ENCODE peak calls at places on chromosomes 4 and X, in ten cellular contexts. L is K562; R is left lung; Y is nucleus accumbens; N is activated CD8-positive, alpha-beta memory T cell treated with anti-CD3 and anti-CD28 coated beads for 4 hours; D is stimulated activated naive CD8-positive, alpha-beta T cell treated with anti-CD3 and anti-CD28 coated beads, Interleukin-15, Interleukin-2, amounts not matched to agents 100 U/mL and 50 U/mL, for 24 hours; Z is Calu3; H is cardiac muscle cell; P is T-helper 2 cell; W is KG1. B is an unnamed sample.

GRCh38 chrX:153460826-153461225 is 9.6 kb downstream of the HAUS7 start:
- DNase-seq in L (peak), R (no peak), Y (no peak), N (no peak), D (peak), Z (peak), H (peak), P (peak), W (no peak), B (peak)

GRCh38 chrX:290476-291166 is 9.4 kb downstream of the PLCXD1 start:
- DNase-seq in L (no peak), R (peak), Y (no peak), N (no peak), D (no peak), Z (no peak), H (no peak), P (no peak), W (no peak), B (no peak)

GRCh38 chr4:875818-876423 is 50.0 kb upstream of the CPLX1 start:
- DNase-seq in L (no peak), R (no peak), Y (no peak), N (no peak), D (no peak), Z (no peak), H (no peak), P (no peak), W (no peak), B (no peak)

GRCh38 chr4:55216871-55217635 is 91.7 kb upstream of the KDR start:
- DNase-seq in L (no peak), R (no peak), Y (no peak), N (no peak), D (no peak), Z (no peak), H (no peak), P (no peak), W (no peak), B (no peak)

GRCh38 chr4:3396611-3397010 is 45.2 kb upstream of the HGFAC start:
- DNase-seq in L (no peak), R (no peak), Y (no peak), N (no peak), D (no peak), Z (no peak), H (no peak), P (no peak), W (no peak), B (no peak)

GRCh38 chrX:124518888-124519287 is 172.5 kb downstream of the SH2D1A start:
- DNase-seq in L (no peak), R (no peak), Y (no peak), N (no peak), D (no peak), Z (no peak), H (no peak), P (no peak), W (no peak), B (no peak)

GRCh38 chr4:23855912-23856605 is 33.8 kb downstream of the PPARGC1A start:
- DNase-seq in L (no peak), R (peak), Y (no peak), N (no peak), D (no peak), Z (peak), H (no peak), P (no peak), W (no peak), B (no peak)

GRCh38 chr4:105471566-105472176 is 2.2 kb downstream of the PPA2 start:
- DNase-seq in L (peak), R (no peak), Y (peak), N (peak), D (peak), Z (peak), H (peak), P (peak), W (peak), B (peak)

GRCh38 chr4:26145212-26145611 is 175.6 kb upstream of the RBPJ start:
- DNase-seq in L (no peak), R (no peak), Y (no peak), N (no peak), D (no peak), Z (no peak), H (no peak), P (peak), W (no peak), B (no peak)

GRCh38 chrX:50941638-50942037 is 31.1 kb downstream of the BMP15 start:
- DNase-seq in L (peak), R (peak), Y (no peak), N (no peak), D (no peak), Z (peak), H (no peak), P (no peak), W (no peak), B (peak)

GRCh38 chrX:119760026-119760902 is 1.9 kb downstream of the SOWAHD start:
- DNase-seq in L (no peak), R (no peak), Y (no peak), N (no peak), D (no peak), Z (no peak), H (no peak), P (no peak), W (no peak), B (no peak)

GRCh38 chr4:156169011-156169410 is 215.3 kb upstream of the CTSO start:
- DNase-seq in L (no peak), R (no peak), Y (no peak), N (no peak), D (no peak), Z (peak), H (peak), P (peak), W (no peak), B (no peak)

GRCh38 chrX:104330966-104331365 is 76.2 kb upstream of the ESX1 start:
- DNase-seq in L (no peak), R (no peak), Y (no peak), N (no peak), D (no peak), Z (no peak), H (no peak), P (no peak), W (no peak), B (no peak)

GRCh38 chr4:147779449-147779848 is 47.6 kb downstream of the ARHGAP10 start:
- DNase-seq in L (no peak), R (no peak), Y (no peak), N (no peak), D (no peak), Z (no peak), H (no peak), P (no peak), W (no peak), B (no peak)

GRCh38 chr4:107625503-107625902 is 94.5 kb downstream of the PAPSS1 start:
- DNase-seq in L (no peak), R (no peak), Y (no peak), N (no peak), D (no peak), Z (no peak), H (no peak), P (no peak), W (no peak), B (no peak)

GRCh38 chrX:71815906-71816156 is 52.7 kb downstream of the CXorf49B start:
- DNase-seq in L (no peak), R (no peak), Y (no peak), N (no peak), D (no peak), Z (no peak), H (no peak), P (no peak), W (no peak), B (no peak)

GRCh38 chr4:8846864-8847263 is 24.8 kb downstream of the HMX1 start:
- DNase-seq in L (no peak), R (peak), Y (no peak), N (no peak), D (no peak), Z (no peak), H (no peak), P (no peak), W (no peak), B (no peak)

GRCh38 chr4:153514001-153514526 is 47.9 kb downstream of the TMEM131L start:
- DNase-seq in L (no peak), R (no peak), Y (no peak), N (no peak), D (no peak), Z (no peak), H (no peak), P (no peak), W (no peak), B (no peak)

GRCh38 chr4:25299476-25300203 is 12.9 kb upstream of the ZCCHC4 start:
- DNase-seq in L (no peak), R (no peak), Y (no peak), N (no peak), D (no peak), Z (peak), H (no peak), P (no peak), W (no peak), B (peak)

GRCh38 chr4:21710212-21710843 is 238.2 kb downstream of the KCNIP4 start:
- DNase-seq in L (no peak), R (no peak), Y (no peak), N (no peak), D (no peak), Z (no peak), H (no peak), P (no peak), W (no peak), B (no peak)

GRCh38 chr4:95386410-95386809 is 162.4 kb downstream of the UNC5C start:
- DNase-seq in L (no peak), R (no peak), Y (no peak), N (no peak), D (no peak), Z (no peak), H (no peak), P (no peak), W (no peak), B (no peak)

GRCh38 chr4:171956678-171957077 is 143.5 kb downstream of the GALNTL6 start:
- DNase-seq in L (no peak), R (no peak), Y (no peak), N (no peak), D (no peak), Z (no peak), H (no peak), P (no peak), W (no peak), B (no peak)

GRCh38 chr4:71147261-71147660 is 153.8 kb downstream of the DCK start:
- DNase-seq in L (no peak), R (no peak), Y (no peak), N (no peak), D (no peak), Z (no peak), H (no peak), P (no peak), W (no peak), B (no peak)

GRCh38 chrX:149638860-149639259 is 7.3 kb upstream of the TMEM185A start:
- DNase-seq in L (no peak), R (no peak), Y (no peak), N (no peak), D (no peak), Z (no peak), H (no peak), P (no peak), W (no peak), B (no peak)

GRCh38 chr4:176781739-176782100 is 11.0 kb downstream of the VEGFC start:
- DNase-seq in L (no peak), R (no peak), Y (no peak), N (no peak), D (no peak), Z (no peak), H (no peak), P (no peak), W (no peak), B (no peak)

GRCh38 chr4:1382776-1383727 is 23.2 kb downstream of the NKX1-1 start:
- DNase-seq in L (no peak), R (peak), Y (no peak), N (no peak), D (no peak), Z (no peak), H (no peak), P (no peak), W (no peak), B (no peak)

GRCh38 chrX:82412851-82413250 is 1095.2 kb upstream of the POU3F4 start:
- DNase-seq in L (no peak), R (no peak), Y (no peak), N (no peak), D (no peak), Z (no peak), H (no peak), P (no peak), W (no peak), B (no peak)

GRCh38 chr4:85901500-85901899 is 426.6 kb downstream of the ARHGAP24 start:
- DNase-seq in L (no peak), R (no peak), Y (no peak), N (no peak), D (no peak), Z (no peak), H (no peak), P (no peak), W (no peak), B (no peak)

GRCh38 chrX:110276778-110277177 is 41.1 kb downstream of the AMMECR1 start:
- DNase-seq in L (no peak), R (no peak), Y (no peak), N (no peak), D (no peak), Z (no peak), H (no peak), P (no peak), W (no peak), B (no peak)

GRCh38 chr4:150224896-150225591 is 146.8 kb downstream of the DCLK2 start:
- DNase-seq in L (no peak), R (no peak), Y (no peak), N (no peak), D (no peak), Z (no peak), H (no peak), P (no peak), W (no peak), B (no peak)

GRCh38 chr4:76457885-76458284 is 22.9 kb downstream of the SHROOM3 start:
- DNase-seq in L (peak), R (no peak), Y (no peak), N (no peak), D (no peak), Z (peak), H (no peak), P (no peak), W (no peak), B (no peak)

GRCh38 chr4:101102114-101102752 is 245.1 kb downstream of the PPP3CA start:
- DNase-seq in L (no peak), R (no peak), Y (peak), N (no peak), D (no peak), Z (no peak), H (no peak), P (no peak), W (no peak), B (peak)

GRCh38 chr4:16450724-16451123 is 224.5 kb upstream of the TAPT1 start:
- DNase-seq in L (no peak), R (no peak), Y (no peak), N (no peak), D (no peak), Z (no peak), H (no peak), P (no peak), W (no peak), B (no peak)

GRCh38 chr4:176210579-176211296 is 15.4 kb upstream of the SPATA4 start:
- DNase-seq in L (no peak), R (no peak), Y (no peak), N (no peak), D (no peak), Z (no peak), H (no peak), P (no peak), W (no peak), B (no peak)